ENCODE peak calls at places on chromosomes 2 and 18, in eight cellular contexts. One of them, this sample, is unnamed.
A peak's percentile ranks its signal among the peaks of the same experiment; 100 is the strongest.

GRCh38 chr2:113832795-113833194 is 57.1 kb upstream of the ACTR3 start:
- DNase-seq in heart left ventricle: no peak
- DNase-seq in aorta: no peak
- DNase-seq in CD8-positive, alpha-beta memory T cell: no peak
- DNase-seq in astrocyte: no peak
- DNase-seq in upper lobe of right lung: no peak
- DNase-seq in GM23338: no peak
- DNase-seq in GM23248: no peak
- DNase-seq in this sample: no peak

GRCh38 chr2:114550895-114551793 is 108.7 kb downstream of the DPP10 start:
- DNase-seq in heart left ventricle: no peak
- DNase-seq in aorta: peak; percentile 61
- DNase-seq in CD8-positive, alpha-beta memory T cell: no peak
- DNase-seq in astrocyte: peak; percentile 4
- DNase-seq in upper lobe of right lung: no peak
- DNase-seq in GM23338: peak; percentile 81
- DNase-seq in GM23248: peak; percentile 72
- DNase-seq in this sample: no peak

GRCh38 chr18:35732652-35733051 is 151.1 kb downstream of the GALNT1 start:
- DNase-seq in heart left ventricle: no peak
- DNase-seq in aorta: no peak
- DNase-seq in CD8-positive, alpha-beta memory T cell: no peak
- DNase-seq in astrocyte: peak; percentile 85
- DNase-seq in upper lobe of right lung: no peak
- DNase-seq in GM23338: no peak
- DNase-seq in GM23248: peak; percentile 81
- DNase-seq in this sample: no peak

GRCh38 chr2:190759749-190760213 is 110.9 kb downstream of the NAB1 start:
- DNase-seq in heart left ventricle: no peak
- DNase-seq in aorta: no peak
- DNase-seq in CD8-positive, alpha-beta memory T cell: no peak
- DNase-seq in astrocyte: peak; percentile 85
- DNase-seq in upper lobe of right lung: no peak
- DNase-seq in GM23338: no peak
- DNase-seq in GM23248: peak; percentile 84
- DNase-seq in this sample: no peak

GRCh38 chr2:3290655-3291054 is 87.0 kb downstream of the EIPR1 start:
- DNase-seq in heart left ventricle: no peak
- DNase-seq in aorta: no peak
- DNase-seq in CD8-positive, alpha-beta memory T cell: no peak
- DNase-seq in astrocyte: no peak
- DNase-seq in upper lobe of right lung: no peak
- DNase-seq in GM23338: no peak
- DNase-seq in GM23248: no peak
- DNase-seq in this sample: no peak

GRCh38 chr18:59870623-59871130 is 29.1 kb upstream of the PMAIP1 start:
- DNase-seq in heart left ventricle: no peak
- DNase-seq in aorta: no peak
- DNase-seq in CD8-positive, alpha-beta memory T cell: no peak
- DNase-seq in astrocyte: no peak
- DNase-seq in upper lobe of right lung: no peak
- DNase-seq in GM23338: no peak
- DNase-seq in GM23248: peak; percentile 42
- DNase-seq in this sample: no peak

GRCh38 chr18:49842656-49843055 is 29.3 kb upstream of the ACAA2 start:
- DNase-seq in heart left ventricle: no peak
- DNase-seq in aorta: no peak
- DNase-seq in CD8-positive, alpha-beta memory T cell: no peak
- DNase-seq in astrocyte: no peak
- DNase-seq in upper lobe of right lung: no peak
- DNase-seq in GM23338: no peak
- DNase-seq in GM23248: no peak
- DNase-seq in this sample: no peak

GRCh38 chr18:76824754-76825153 is 2.4 kb downstream of the ZNF236 start:
- DNase-seq in heart left ventricle: no peak
- DNase-seq in aorta: no peak
- DNase-seq in CD8-positive, alpha-beta memory T cell: no peak
- DNase-seq in astrocyte: no peak
- DNase-seq in upper lobe of right lung: no peak
- DNase-seq in GM23338: no peak
- DNase-seq in GM23248: no peak
- DNase-seq in this sample: no peak

GRCh38 chr18:61602836-61603235 is 269.6 kb downstream of the CDH20 start:
- DNase-seq in heart left ventricle: no peak
- DNase-seq in aorta: no peak
- DNase-seq in CD8-positive, alpha-beta memory T cell: no peak
- DNase-seq in astrocyte: no peak
- DNase-seq in upper lobe of right lung: no peak
- DNase-seq in GM23338: no peak
- DNase-seq in GM23248: peak; percentile 77
- DNase-seq in this sample: no peak

GRCh38 chr18:79629249-79629558 is 50.4 kb upstream of the CTDP1 start:
- DNase-seq in heart left ventricle: no peak
- DNase-seq in aorta: no peak
- DNase-seq in CD8-positive, alpha-beta memory T cell: no peak
- DNase-seq in astrocyte: no peak
- DNase-seq in upper lobe of right lung: no peak
- DNase-seq in GM23338: no peak
- DNase-seq in GM23248: no peak
- DNase-seq in this sample: no peak

GRCh38 chr2:207473203-207473865 is 56.4 kb upstream of the CREB1 start:
- DNase-seq in heart left ventricle: no peak
- DNase-seq in aorta: no peak
- DNase-seq in CD8-positive, alpha-beta memory T cell: peak; percentile 33
- DNase-seq in astrocyte: peak; percentile 78
- DNase-seq in upper lobe of right lung: no peak
- DNase-seq in GM23338: peak; percentile 83
- DNase-seq in GM23248: peak; percentile 90
- DNase-seq in this sample: no peak

GRCh38 chr2:120820885-120821279 is 85.2 kb downstream of the GLI2 start:
- DNase-seq in heart left ventricle: no peak
- DNase-seq in aorta: peak; percentile 67
- DNase-seq in CD8-positive, alpha-beta memory T cell: no peak
- DNase-seq in astrocyte: peak; percentile 80
- DNase-seq in upper lobe of right lung: no peak
- DNase-seq in GM23338: no peak
- DNase-seq in GM23248: peak; percentile 89
- DNase-seq in this sample: peak; percentile 19

GRCh38 chr2:143150287-143150686 is 21.1 kb downstream of the ARHGAP15 start:
- DNase-seq in heart left ventricle: no peak
- DNase-seq in aorta: no peak
- DNase-seq in CD8-positive, alpha-beta memory T cell: no peak
- DNase-seq in astrocyte: no peak
- DNase-seq in upper lobe of right lung: no peak
- DNase-seq in GM23338: no peak
- DNase-seq in GM23248: no peak
- DNase-seq in this sample: no peak

GRCh38 chr2:219681301-219682290 is 54.2 kb downstream of the SLC4A3 start:
- DNase-seq in heart left ventricle: no peak
- DNase-seq in aorta: no peak
- DNase-seq in CD8-positive, alpha-beta memory T cell: no peak
- DNase-seq in astrocyte: peak; percentile 69
- DNase-seq in upper lobe of right lung: no peak
- DNase-seq in GM23338: no peak
- DNase-seq in GM23248: peak; percentile 18
- DNase-seq in this sample: no peak

GRCh38 chr2:4340536-4340935 is 637.2 kb downstream of the DCDC2C start:
- DNase-seq in heart left ventricle: no peak
- DNase-seq in aorta: no peak
- DNase-seq in CD8-positive, alpha-beta memory T cell: no peak
- DNase-seq in astrocyte: no peak
- DNase-seq in upper lobe of right lung: no peak
- DNase-seq in GM23338: no peak
- DNase-seq in GM23248: no peak
- DNase-seq in this sample: no peak

GRCh38 chr2:46029332-46029811 is 267.8 kb upstream of the EPAS1 start:
- DNase-seq in heart left ventricle: no peak
- DNase-seq in aorta: no peak
- DNase-seq in CD8-positive, alpha-beta memory T cell: no peak
- DNase-seq in astrocyte: peak; percentile 86
- DNase-seq in upper lobe of right lung: no peak
- DNase-seq in GM23338: no peak
- DNase-seq in GM23248: peak; percentile 30
- DNase-seq in this sample: no peak

GRCh38 chr2:46032996-46033395 is 264.2 kb upstream of the EPAS1 start:
- DNase-seq in heart left ventricle: no peak
- DNase-seq in aorta: no peak
- DNase-seq in CD8-positive, alpha-beta memory T cell: no peak
- DNase-seq in astrocyte: no peak
- DNase-seq in upper lobe of right lung: no peak
- DNase-seq in GM23338: no peak
- DNase-seq in GM23248: no peak
- DNase-seq in this sample: no peak

GRCh38 chr2:46032161-46032813 is 264.9 kb upstream of the EPAS1 start:
- DNase-seq in heart left ventricle: no peak
- DNase-seq in aorta: no peak
- DNase-seq in CD8-positive, alpha-beta memory T cell: no peak
- DNase-seq in astrocyte: no peak
- DNase-seq in upper lobe of right lung: no peak
- DNase-seq in GM23338: no peak
- DNase-seq in GM23248: no peak
- DNase-seq in this sample: no peak

GRCh38 chr2:46030330-46030729 is 266.9 kb upstream of the EPAS1 start:
- DNase-seq in heart left ventricle: no peak
- DNase-seq in aorta: no peak
- DNase-seq in CD8-positive, alpha-beta memory T cell: no peak
- DNase-seq in astrocyte: no peak
- DNase-seq in upper lobe of right lung: no peak
- DNase-seq in GM23338: no peak
- DNase-seq in GM23248: no peak
- DNase-seq in this sample: no peak

GRCh38 chr2:46031124-46031523 is 266.1 kb upstream of the EPAS1 start:
- DNase-seq in heart left ventricle: no peak
- DNase-seq in aorta: no peak
- DNase-seq in CD8-positive, alpha-beta memory T cell: no peak
- DNase-seq in astrocyte: no peak
- DNase-seq in upper lobe of right lung: no peak
- DNase-seq in GM23338: no peak
- DNase-seq in GM23248: no peak
- DNase-seq in this sample: no peak
- H3K27ac ChIP-seq in heart left ventricle: no peak overlapping the region
- H3K27ac ChIP-seq in aorta: no peak overlapping the region
- H3K27ac ChIP-seq in CD8-positive, alpha-beta memory T cell: no peak overlapping the region
- H3K27ac ChIP-seq in astrocyte: no peak overlapping the region
- H3K27ac ChIP-seq in upper lobe of right lung: no peak overlapping the region
- H3K27ac ChIP-seq in GM23338: no peak overlapping the region
- H3K27ac ChIP-seq in GM23248: no peak overlapping the region
- H3K27ac ChIP-seq in this sample: no peak overlapping the region

GRCh38 chr2:24917086-24917485 is 3.0 kb downstream of the ADCY3 start:
- DNase-seq in heart left ventricle: no peak
- DNase-seq in aorta: no peak
- DNase-seq in CD8-positive, alpha-beta memory T cell: no peak
- DNase-seq in astrocyte: peak; percentile 23
- DNase-seq in upper lobe of right lung: no peak
- DNase-seq in GM23338: no peak
- DNase-seq in GM23248: peak; percentile 35
- DNase-seq in this sample: no peak
- H3K4me3 ChIP-seq in heart left ventricle: peak overlapping the region; percentile 88
- H3K4me3 ChIP-seq in aorta: no peak overlapping the region
- H3K4me3 ChIP-seq in CD8-positive, alpha-beta memory T cell: no peak overlapping the region
- H3K4me3 ChIP-seq in astrocyte: no peak overlapping the region
- H3K4me3 ChIP-seq in upper lobe of right lung: peak overlapping the region; percentile 51
- H3K4me3 ChIP-seq in GM23338: no peak overlapping the region
- H3K4me3 ChIP-seq in GM23248: no peak overlapping the region
- H3K4me3 ChIP-seq in this sample: no peak overlapping the region

GRCh38 chr2:38267270-38267925 is 109.7 kb downstream of the ATL2 start:
- DNase-seq in heart left ventricle: no peak
- DNase-seq in aorta: no peak
- DNase-seq in CD8-positive, alpha-beta memory T cell: no peak
- DNase-seq in astrocyte: no peak
- DNase-seq in upper lobe of right lung: no peak
- DNase-seq in GM23338: no peak
- DNase-seq in GM23248: peak; percentile 10
- DNase-seq in this sample: no peak

GRCh38 chr2:38264649-38265322 is 112.3 kb downstream of the ATL2 start:
- DNase-seq in heart left ventricle: no peak
- DNase-seq in aorta: no peak
- DNase-seq in CD8-positive, alpha-beta memory T cell: no peak
- DNase-seq in astrocyte: peak; percentile 77
- DNase-seq in upper lobe of right lung: no peak
- DNase-seq in GM23338: no peak
- DNase-seq in GM23248: no peak
- DNase-seq in this sample: no peak

GRCh38 chr2:38266382-38267051 is 110.6 kb downstream of the ATL2 start:
- DNase-seq in heart left ventricle: no peak
- DNase-seq in aorta: no peak
- DNase-seq in CD8-positive, alpha-beta memory T cell: no peak
- DNase-seq in astrocyte: no peak
- DNase-seq in upper lobe of right lung: no peak
- DNase-seq in GM23338: no peak
- DNase-seq in GM23248: no peak
- DNase-seq in this sample: no peak

GRCh38 chr2:38263293-38263692 is 113.8 kb downstream of the ATL2 start:
- DNase-seq in heart left ventricle: no peak
- DNase-seq in aorta: no peak
- DNase-seq in CD8-positive, alpha-beta memory T cell: no peak
- DNase-seq in astrocyte: no peak
- DNase-seq in upper lobe of right lung: no peak
- DNase-seq in GM23338: no peak
- DNase-seq in GM23248: no peak
- DNase-seq in this sample: no peak

GRCh38 chr2:38265461-38265860 is 111.6 kb downstream of the ATL2 start:
- DNase-seq in heart left ventricle: no peak
- DNase-seq in aorta: no peak
- DNase-seq in CD8-positive, alpha-beta memory T cell: no peak
- DNase-seq in astrocyte: no peak
- DNase-seq in upper lobe of right lung: no peak
- DNase-seq in GM23338: no peak
- DNase-seq in GM23248: no peak
- DNase-seq in this sample: no peak
- H3K27ac ChIP-seq in heart left ventricle: peak overlapping the region; percentile 60
- H3K27ac ChIP-seq in aorta: no peak overlapping the region
- H3K27ac ChIP-seq in CD8-positive, alpha-beta memory T cell: no peak overlapping the region
- H3K27ac ChIP-seq in astrocyte: no peak overlapping the region
- H3K27ac ChIP-seq in upper lobe of right lung: no peak overlapping the region
- H3K27ac ChIP-seq in GM23338: no peak overlapping the region
- H3K27ac ChIP-seq in GM23248: no peak overlapping the region
- H3K27ac ChIP-seq in this sample: no peak overlapping the region

GRCh38 chr2:72916743-72917137 is 579 bp upstream of the EMX1 start:
- DNase-seq in heart left ventricle: no peak
- DNase-seq in aorta: no peak
- DNase-seq in CD8-positive, alpha-beta memory T cell: no peak
- DNase-seq in astrocyte: no peak
- DNase-seq in upper lobe of right lung: no peak
- DNase-seq in GM23338: peak; percentile 45
- DNase-seq in GM23248: no peak
- DNase-seq in this sample: no peak

GRCh38 chr2:72914226-72915075 is 2.9 kb upstream of the EMX1 start:
- DNase-seq in heart left ventricle: no peak
- DNase-seq in aorta: peak; percentile 21
- DNase-seq in CD8-positive, alpha-beta memory T cell: no peak
- DNase-seq in astrocyte: no peak
- DNase-seq in upper lobe of right lung: no peak
- DNase-seq in GM23338: peak; percentile 79
- DNase-seq in GM23248: no peak
- DNase-seq in this sample: peak; percentile 5

GRCh38 chr2:72917138-72917874 is at the start of gene EMX1:
- DNase-seq in heart left ventricle: no peak
- DNase-seq in aorta: no peak
- DNase-seq in CD8-positive, alpha-beta memory T cell: peak; percentile 49
- DNase-seq in astrocyte: no peak
- DNase-seq in upper lobe of right lung: peak; percentile 83
- DNase-seq in GM23338: peak; percentile 91
- DNase-seq in GM23248: peak; percentile 46
- DNase-seq in this sample: no peak

GRCh38 chr2:72915076-72915906 is 2.0 kb upstream of the EMX1 start:
- DNase-seq in heart left ventricle: no peak
- DNase-seq in aorta: peak; percentile 23
- DNase-seq in CD8-positive, alpha-beta memory T cell: no peak
- DNase-seq in astrocyte: no peak
- DNase-seq in upper lobe of right lung: no peak
- DNase-seq in GM23338: peak; percentile 47
- DNase-seq in GM23248: no peak
- DNase-seq in this sample: no peak

GRCh38 chr2:72915907-72916742 is 1.2 kb upstream of the EMX1 start:
- DNase-seq in heart left ventricle: no peak
- DNase-seq in aorta: peak; percentile 45
- DNase-seq in CD8-positive, alpha-beta memory T cell: peak; percentile 46
- DNase-seq in astrocyte: no peak
- DNase-seq in upper lobe of right lung: peak; percentile 78
- DNase-seq in GM23338: peak; percentile 92
- DNase-seq in GM23248: peak; percentile 54
- DNase-seq in this sample: no peak
- H3K4me3 ChIP-seq in heart left ventricle: peak overlapping the region; percentile 43
- H3K4me3 ChIP-seq in aorta: peak overlapping the region; percentile 23
- H3K4me3 ChIP-seq in CD8-positive, alpha-beta memory T cell: peak overlapping the region; percentile 58
- H3K4me3 ChIP-seq in astrocyte: no peak overlapping the region
- H3K4me3 ChIP-seq in upper lobe of right lung: peak overlapping the region; percentile 45
- H3K4me3 ChIP-seq in GM23338: peak overlapping the region; percentile 56
- H3K4me3 ChIP-seq in GM23248: no peak overlapping the region
- H3K4me3 ChIP-seq in this sample: peak overlapping the region; percentile 62

This sample was measured in gastrocnemius medialis.